ENCODE peak calls at places on chromosomes 7 and 10, in eight cellular contexts. X is heart right ventricle, C is AG04449, I is A549, O is GM12865, Y is psoas muscle, K is pancreas, U is cardiac muscle cell. H is an unnamed sample.

GRCh38 chr10:119205926-119206602 is 1.3 kb upstream of the GRK5 start:
- DNase-seq in X (peak), C (no peak), I (peak), O (peak), Y (peak), K (peak), U (peak), H (no peak)

GRCh38 chr10:59872892-59873463 is 33.4 kb downstream of the CCDC6 start:
- DNase-seq in X (peak), C (peak), I (no peak), O (peak), Y (peak), K (peak), U (peak), H (no peak)

GRCh38 chr7:54888067-54888735 is 129.2 kb upstream of the SEC61G start:
- DNase-seq in X (no peak), C (no peak), I (no peak), O (no peak), Y (peak), K (no peak), U (peak), H (no peak)

GRCh38 chr7:50068026-50068425 is 25.0 kb downstream of the ZPBP start:
- DNase-seq in X (no peak), C (no peak), I (peak), O (peak), Y (no peak), K (peak), U (peak), H (peak)

GRCh38 chr7:45145881-45146280 is 11.7 kb upstream of the RAMP3 start:
- DNase-seq in X (no peak), C (no peak), I (no peak), O (no peak), Y (no peak), K (no peak), U (no peak), H (no peak)

GRCh38 chr7:85023066-85023687 is 163.7 kb downstream of the SEMA3D start:
- DNase-seq in X (peak), C (no peak), I (no peak), O (peak), Y (no peak), K (peak), U (peak), H (peak)

GRCh38 chr10:70348228-70348850 is 34.1 kb downstream of the LRRC20 start:
- DNase-seq in X (peak), C (no peak), I (peak), O (peak), Y (no peak), K (peak), U (peak), H (no peak)

GRCh38 chr7:159122276-159122675 is 22.4 kb downstream of the VIPR2 start:
- DNase-seq in X (no peak), C (no peak), I (no peak), O (no peak), Y (no peak), K (no peak), U (no peak), H (no peak)

GRCh38 chr7:155763721-155764431 is 48.4 kb downstream of the SHH start:
- DNase-seq in X (peak), C (peak), I (no peak), O (peak), Y (no peak), K (no peak), U (peak), H (peak)

GRCh38 chr7:103628742-103629141 is 182.7 kb upstream of the SLC26A5 start:
- DNase-seq in X (no peak), C (no peak), I (no peak), O (no peak), Y (no peak), K (no peak), U (no peak), H (no peak)

GRCh38 chr10:18651324-18652007 is at the start of gene NSUN6:
- DNase-seq in X (peak), C (peak), I (peak), O (peak), Y (peak), K (peak), U (peak), H (peak)

GRCh38 chr7:19798986-19799385 is 25.6 kb upstream of the TMEM196 start:
- DNase-seq in X (no peak), C (no peak), I (no peak), O (no peak), Y (no peak), K (no peak), U (no peak), H (no peak)

GRCh38 chr7:70694357-70694908 is 437.5 kb upstream of the GALNT17 start:
- DNase-seq in X (peak), C (no peak), I (no peak), O (peak), Y (peak), K (peak), U (peak), H (peak)

GRCh38 chr10:10798543-10799192 is 219.0 kb upstream of the CELF2 start:
- DNase-seq in X (no peak), C (no peak), I (no peak), O (no peak), Y (no peak), K (no peak), U (no peak), H (no peak)

GRCh38 chr7:73742753-73743641 is 4.4 kb upstream of the ABHD11 start:
- DNase-seq in X (no peak), C (no peak), I (no peak), O (peak), Y (no peak), K (peak), U (no peak), H (no peak)

GRCh38 chr7:55992346-55992745 is 28.0 kb downstream of the NIPSNAP2 start:
- DNase-seq in X (no peak), C (no peak), I (no peak), O (no peak), Y (no peak), K (no peak), U (no peak), H (no peak)
- H3K4me3 ChIP-seq in X (no peak), C (no peak), I (no peak), O (no peak), Y (no peak), K (no peak), U (no peak), H (no peak)

GRCh38 chr7:2758673-2759603 is 70.9 kb downstream of the AMZ1 start:
- DNase-seq in X (no peak), C (no peak), I (no peak), O (peak), Y (no peak), K (no peak), U (no peak), H (no peak)
- H3K4me3 ChIP-seq in X (no peak), C (peak), I (peak), O (peak), Y (peak), K (no peak), U (no peak), H (no peak)

DNA sequence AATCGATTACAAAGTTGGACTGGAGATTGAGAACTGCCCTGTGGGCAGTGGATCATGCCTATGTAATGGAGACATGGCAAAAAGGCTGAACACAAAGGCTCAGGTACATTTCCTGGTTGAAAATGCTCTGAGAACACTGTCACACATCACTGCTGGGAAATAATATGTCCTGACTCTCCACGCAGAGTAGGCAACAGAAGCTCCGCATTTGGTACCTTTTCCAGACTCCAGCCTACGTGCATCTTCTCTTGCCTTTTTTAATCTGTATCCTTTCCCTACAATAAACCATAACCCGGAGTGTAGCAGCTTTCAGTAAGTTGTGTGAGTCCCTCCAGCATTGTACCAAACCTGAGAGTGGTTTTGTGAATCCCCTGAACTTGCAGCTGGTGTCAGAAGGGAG is 134.7 kb downstream of the SORBS1 start:
- DNase-seq in X (no peak), C (no peak), I (no peak), O (peak), Y (no peak), K (no peak), U (no peak), H (no peak)
- H3K4me3 ChIP-seq in X (no peak), C (no peak), I (no peak), O (no peak), Y (no peak), K (no peak), U (no peak), H (no peak)

GRCh38 chr7:4958477-4959301 is at the start of gene MMD2:
- DNase-seq in X (no peak), C (no peak), I (no peak), O (no peak), Y (no peak), K (no peak), U (no peak), H (no peak)
- H3K4me3 ChIP-seq in X (peak), C (no peak), I (peak), O (no peak), Y (peak), K (no peak), U (peak), H (no peak)

GRCh38 chr7:8037151-8037550 is 68.6 kb downstream of the GLCCI1 start:
- DNase-seq in X (no peak), C (no peak), I (no peak), O (no peak), Y (no peak), K (no peak), U (no peak), H (no peak)

GRCh38 chr7:8044761-8045430 is 76.3 kb downstream of the GLCCI1 start:
- DNase-seq in X (no peak), C (no peak), I (no peak), O (no peak), Y (no peak), K (no peak), U (no peak), H (no peak)

GRCh38 chr7:8040768-8041369 is 72.3 kb downstream of the GLCCI1 start:
- DNase-seq in X (no peak), C (no peak), I (no peak), O (no peak), Y (no peak), K (no peak), U (no peak), H (no peak)

DNA sequence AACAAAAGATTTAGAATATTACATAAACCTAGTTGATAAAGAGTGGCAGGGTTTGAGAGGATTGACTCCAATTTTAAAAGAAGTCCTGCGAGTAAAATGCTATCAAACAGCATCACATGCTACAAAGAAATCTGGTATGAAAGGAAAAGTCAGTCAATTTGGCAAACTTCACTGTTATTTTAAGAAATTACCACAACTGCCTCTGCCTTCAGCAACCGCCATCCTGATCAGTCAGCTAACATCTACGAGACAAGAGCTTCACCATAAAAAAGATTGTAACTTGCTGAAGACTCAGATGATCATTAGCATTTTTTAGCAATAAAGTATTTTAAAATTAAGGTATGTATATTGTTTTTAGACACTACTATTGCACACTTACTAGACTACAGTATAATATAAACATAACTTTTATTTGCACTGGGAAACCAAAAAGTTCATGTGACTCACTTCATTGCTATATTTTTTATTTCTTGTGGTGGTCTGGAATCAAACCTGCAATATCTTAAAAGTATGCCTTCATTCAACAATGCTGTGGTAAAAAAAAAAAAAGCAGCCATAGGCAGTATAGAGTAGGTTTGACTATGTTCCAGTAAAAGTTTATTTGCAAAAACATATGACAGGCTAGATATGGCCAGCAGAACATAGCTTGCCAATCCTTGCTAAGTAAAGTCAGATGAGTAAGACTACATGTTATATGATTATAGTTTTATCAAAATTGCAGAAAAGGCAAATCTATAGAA is 74.4 kb downstream of the GLCCI1 start:
- DNase-seq in X (no peak), C (peak), I (no peak), O (no peak), Y (no peak), K (no peak), U (no peak), H (no peak)
- H3K4me3 ChIP-seq in X (no peak), C (no peak), I (no peak), O (no peak), Y (no peak), K (no peak), U (no peak), H (no peak)

GRCh38 chr10:5291501-5292195 is 73.1 kb upstream of the UCN3 start:
- DNase-seq in X (peak), C (peak), I (peak), O (peak), Y (peak), K (no peak), U (peak), H (peak)
- H3K4me3 ChIP-seq in X (no peak), C (no peak), I (no peak), O (no peak), Y (peak), K (no peak), U (no peak), H (peak)

GRCh38 chr7:1079546-1079945 is 8.4 kb upstream of the GPER1 start:
- DNase-seq in X (no peak), C (no peak), I (no peak), O (no peak), Y (no peak), K (no peak), U (no peak), H (no peak)

GRCh38 chr7:1081931-1082401 is 5.9 kb upstream of the GPER1 start:
- DNase-seq in X (no peak), C (no peak), I (no peak), O (no peak), Y (no peak), K (no peak), U (peak), H (no peak)

GRCh38 chr7:1080251-1080917 is 7.5 kb upstream of the GPER1 start:
- DNase-seq in X (no peak), C (no peak), I (no peak), O (no peak), Y (no peak), K (no peak), U (no peak), H (no peak)

GRCh38 chr7:1081336-1081735 is 6.6 kb upstream of the GPER1 start:
- DNase-seq in X (no peak), C (no peak), I (no peak), O (no peak), Y (no peak), K (no peak), U (no peak), H (no peak)

DNA sequence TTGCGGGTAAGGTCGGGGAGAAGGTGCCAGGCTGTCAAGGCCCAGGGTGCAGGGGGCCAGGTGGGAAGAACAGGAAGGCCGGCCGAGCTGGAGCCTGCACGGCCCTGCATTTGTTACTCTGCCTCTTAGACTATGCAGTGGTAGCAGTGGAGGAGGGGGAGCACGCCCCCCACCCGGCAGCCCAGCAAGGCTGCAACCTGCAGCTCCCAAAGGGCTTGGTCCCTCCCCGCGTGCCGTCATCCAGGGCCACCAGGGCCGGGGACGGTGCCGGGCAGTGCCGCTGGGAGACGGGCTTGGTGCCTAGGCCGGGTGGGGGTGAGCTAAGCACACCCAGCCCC is 7.0 kb upstream of the GPER1 start:
- DNase-seq in X (no peak), C (no peak), I (no peak), O (no peak), Y (no peak), K (no peak), U (no peak), H (no peak)
- H3K4me3 ChIP-seq in X (no peak), C (no peak), I (no peak), O (no peak), Y (no peak), K (no peak), U (no peak), H (no peak)

GRCh38 chr10:71771821-71772617 is 1.3 kb downstream of the VSIR start:
- DNase-seq in X (peak), C (no peak), I (peak), O (no peak), Y (peak), K (peak), U (peak), H (peak)
- H3K4me3 ChIP-seq in X (peak), C (peak), I (peak), O (peak), Y (peak), K (no peak), U (no peak), H (peak)

H was measured in naive thymus-derived CD4-positive, alpha-beta T cell.